ENCODE peak calls at places on chromosomes 11 and 22, in five cellular contexts. D, S, K, M and T are unnamed samples.

GRCh38 chr11:126603486-126603885 is 248.0 kb downstream of the ST3GAL4 start:
- DNase-seq in D (no peak), S (no peak), K (no peak), M (no peak), T (no peak)

GRCh38 chr11:126345759-126346585 is 9.5 kb upstream of the ST3GAL4 start:
- DNase-seq in D (no peak), S (peak; percentile 64), K (no peak), M (peak; percentile 97), T (no peak)

GRCh38 chr22:20239063-20239950 is 28.8 kb downstream of the RTN4R start:
- DNase-seq in D (no peak), S (no peak), K (no peak), M (peak; percentile 14), T (no peak)

GRCh38 chr11:15615412-15616096 is 500.8 kb downstream of the INSC start:
- DNase-seq in D (no peak), S (no peak), K (no peak), M (no peak), T (no peak)

GRCh38 chr22:19002684-19003038 is 66.6 kb upstream of the PRODH start:
- DNase-seq in D (no peak), S (no peak), K (no peak), M (no peak), T (no peak)

GRCh38 chr11:128886401-128887119 is 4.6 kb upstream of the KCNJ5 start:
- DNase-seq in D (no peak), S (peak; percentile 77), K (no peak), M (no peak), T (no peak)

GRCh38 chr11:99320769-99321290 is 300.1 kb downstream of the CNTN5 start:
- DNase-seq in D (no peak), S (no peak), K (no peak), M (no peak), T (no peak)

GRCh38 chr11:35583126-35583525 is 35.1 kb upstream of the FJX1 start:
- DNase-seq in D (no peak), S (no peak), K (no peak), M (peak; percentile 88), T (no peak)

GRCh38 chr11:19076744-19077589 is 16.4 kb upstream of the MRGPRX2 start:
- DNase-seq in D (peak; percentile 22), S (peak; percentile 74), K (peak; percentile 67), M (peak; percentile 55), T (no peak)